ENCODE peak calls at places on chromosomes 13 and 19, in five cellular contexts. H is transverse colon; V is substantia nigra; T is effector memory CD4-positive, alpha-beta T cell; Z is cardiac muscle cell. J is an unnamed sample.

GRCh38 chr19:34662919-34663318 is 14.0 kb downstream of the SCGB2B2 start:
- DNase-seq in H (no peak), Z (peak; percentile 17), T (no peak), V (no peak), J (peak; percentile 64)

GRCh38 chr19:1093811-1094553 is 1.2 kb downstream of the POLR2E start:
- DNase-seq in T (no peak), H (no peak), Z (no peak), V (no peak), J (no peak)

GRCh38 chr19:43638214-43638990 is 1.2 kb downstream of the CADM4 start:
- DNase-seq in Z (no peak), V (no peak), T (no peak), H (no peak), J (no peak)

GRCh38 chr19:48770223-48770622 is 14.9 kb downstream of the FGF21 start:
- DNase-seq in Z (peak; percentile 88), T (no peak), V (no peak), H (no peak), J (no peak)

GRCh38 chr13:24851546-24851945 is 87.6 kb downstream of the RNF17 start:
- DNase-seq in Z (peak; percentile 2), H (no peak), V (no peak), T (no peak), J (no peak)

GRCh38 chr19:38543807-38544568 is 73.8 kb downstream of the MAP4K1 start:
- DNase-seq in H (peak; percentile 42), V (peak; percentile 76), Z (peak; percentile 84), T (no peak), J (no peak)

GRCh38 chr13:71780546-71780945 is 86.5 kb downstream of the DACH1 start:
- DNase-seq in T (no peak), Z (no peak), H (no peak), V (no peak), J (no peak)

GRCh38 chr13:24119593-24120508 is 40.7 kb upstream of the SPATA13 start:
- DNase-seq in Z (peak; percentile 82), V (no peak), H (no peak), T (no peak), J (no peak)

GRCh38 chr19:44816301-44816700 is 7.4 kb downstream of the BCAM start:
- DNase-seq in V (no peak), Z (no peak), T (no peak), H (no peak), J (no peak)

GRCh38 chr13:108409735-108410134 is 140.2 kb downstream of the TNFSF13B start:
- DNase-seq in T (no peak), V (no peak), H (no peak), Z (no peak), J (no peak)

GRCh38 chr13:47680752-47681151 is 320.3 kb downstream of the SUCLA2 start:
- DNase-seq in T (no peak), Z (peak; percentile 46), H (no peak), V (no peak), J (no peak)

GRCh38 chr13:82614086-82614485 is 1268.2 kb downstream of the SLITRK1 start:
- DNase-seq in H (no peak), V (no peak), Z (no peak), T (no peak), J (no peak)

GRCh38 chr19:47107201-47107952 is 6.2 kb downstream of the ZC3H4 start:
- DNase-seq in Z (no peak), T (no peak), V (no peak), H (no peak), J (peak; percentile 34)

GRCh38 chr13:27978301-27978968 is 9.3 kb upstream of the CDX2 start:
- DNase-seq in H (peak; percentile 82), Z (no peak), V (no peak), T (no peak), J (no peak)

GRCh38 chr13:27979001-27979643 is 9.4 kb downstream of the URAD start:
- DNase-seq in Z (no peak), V (no peak), T (no peak), H (peak; percentile 42), J (no peak)

GRCh38 chr13:27981006-27981708 is 7.3 kb downstream of the URAD start:
- DNase-seq in V (no peak), T (no peak), H (peak; percentile 29), Z (no peak), J (no peak)

GRCh38 chr13:27980280-27980998 is 8.1 kb downstream of the URAD start:
- DNase-seq in H (peak; percentile 63), Z (no peak), T (no peak), V (no peak), J (no peak)

DNA sequence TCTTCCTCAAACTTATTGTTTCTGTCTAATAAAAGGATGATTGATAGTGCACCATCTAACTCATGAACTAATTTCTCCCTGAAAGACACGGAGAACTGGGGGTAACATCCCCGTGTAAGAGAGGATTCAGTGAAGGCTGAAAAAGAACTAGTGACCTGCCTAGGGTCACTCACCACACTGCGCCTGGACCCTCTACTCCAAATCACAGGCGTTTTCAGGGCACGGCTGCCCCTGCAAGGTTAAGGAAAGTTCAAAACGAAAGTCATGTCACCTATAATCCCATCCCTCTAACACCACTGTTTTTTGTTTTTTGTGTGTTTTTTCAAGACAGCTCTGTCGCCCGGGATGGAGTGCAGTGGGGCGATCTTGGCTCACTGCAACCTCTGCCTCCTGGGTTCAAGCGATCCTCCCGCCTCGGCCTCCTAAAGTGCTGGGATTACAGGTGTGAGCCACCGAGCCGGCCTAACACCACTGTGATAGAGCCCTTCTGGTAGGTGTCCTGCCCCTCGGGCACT is 8.7 kb downstream of the URAD start:
- DNase-seq in V (no peak), H (no peak), Z (no peak), T (no peak), J (no peak)
- H3K27ac ChIP-seq in V (no peak overlapping the region), H (peak overlapping the region; percentile 84), Z (no peak overlapping the region), T (no peak overlapping the region), J (no peak overlapping the region)

GRCh38 chr19:53980553-53981407 is 10.7 kb upstream of the CACNG6 start:
- DNase-seq in T (no peak), H (no peak), Z (peak; percentile 94), V (no peak), J (no peak)
- H3K27ac ChIP-seq in T (no peak overlapping the region), H (no peak overlapping the region), Z (peak overlapping the region; percentile 57), V (no peak overlapping the region), J (no peak overlapping the region)

DNA sequence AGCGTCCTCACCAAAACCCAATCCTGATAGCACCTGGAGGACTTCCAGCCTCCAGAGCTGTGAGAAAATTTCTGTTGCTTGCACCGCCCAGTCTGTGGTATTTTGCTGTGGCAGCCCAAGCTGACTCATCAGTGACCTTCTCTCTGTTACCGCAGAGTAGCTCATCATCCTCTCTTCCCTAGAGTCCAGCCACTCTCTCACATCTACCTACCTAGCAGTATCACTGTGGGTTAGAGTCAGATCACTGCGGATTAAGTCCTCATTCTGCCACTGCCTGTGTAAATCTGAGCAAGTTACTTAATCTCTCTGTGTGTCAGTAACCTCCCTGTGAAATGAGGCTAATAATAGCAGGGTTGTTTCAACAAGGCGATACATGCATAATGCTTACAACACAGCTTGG is 40.3 kb upstream of the USPL1 start:
- DNase-seq in T (peak; percentile 42), H (peak; percentile 18), V (no peak), Z (peak; percentile 84), J (peak; percentile 46)
- H3K27ac ChIP-seq in T (no peak overlapping the region), H (no peak overlapping the region), V (no peak overlapping the region), Z (no peak overlapping the region), J (no peak overlapping the region)

DNA sequence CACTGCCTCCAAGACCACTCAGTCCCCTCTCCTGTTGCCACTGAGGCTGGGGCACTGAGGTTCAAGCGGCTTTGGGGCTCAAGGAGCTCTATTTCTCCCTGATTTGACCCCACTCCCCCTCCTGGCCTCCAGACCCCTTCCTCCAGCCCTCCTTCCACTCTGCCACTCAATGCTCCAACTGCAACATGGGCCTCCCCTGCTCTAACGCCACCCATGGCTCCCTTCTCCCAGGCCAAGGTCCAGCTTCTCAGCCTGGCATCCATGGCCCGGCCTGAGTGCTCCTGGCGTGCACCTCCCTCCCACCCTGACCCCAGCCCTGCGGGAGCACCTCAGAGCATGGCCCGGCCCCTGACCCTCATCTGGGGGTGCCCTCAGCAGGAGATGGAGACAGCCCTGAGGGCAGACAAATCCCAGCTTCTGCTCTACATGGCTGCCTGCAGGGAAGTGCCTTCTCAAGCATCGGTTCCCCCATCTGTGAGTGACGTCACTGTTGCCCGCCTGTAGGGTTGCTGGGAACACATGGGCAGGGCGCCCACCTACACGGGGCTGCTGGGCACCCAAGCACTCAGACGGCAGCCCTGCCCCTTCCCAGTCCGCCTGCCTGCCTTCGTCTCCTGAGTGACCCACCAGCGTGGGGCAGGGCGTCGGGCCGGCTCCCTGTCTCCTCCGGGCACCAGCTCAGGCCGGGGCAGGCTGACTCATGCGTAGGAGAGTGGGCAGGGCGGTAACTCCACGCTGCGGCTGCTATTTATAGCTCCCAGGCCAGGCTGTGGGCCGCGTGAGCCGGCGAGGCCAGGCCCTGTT is 1.6 kb upstream of the DIRAS1 start:
- DNase-seq in H (peak; percentile 35), T (no peak), Z (peak; percentile 86), V (peak; percentile 15), J (no peak)
- H3K27ac ChIP-seq in H (no peak overlapping the region), T (no peak overlapping the region), Z (no peak overlapping the region), V (peak overlapping the region; percentile 17), J (no peak overlapping the region)

GRCh38 chr13:30303269-30303668 is 4.1 kb downstream of the KATNAL1 start:
- DNase-seq in T (no peak), H (no peak), Z (no peak), V (no peak), J (no peak)
- H3K27ac ChIP-seq in T (no peak overlapping the region), H (no peak overlapping the region), Z (no peak overlapping the region), V (no peak overlapping the region), J (no peak overlapping the region)

DNA sequence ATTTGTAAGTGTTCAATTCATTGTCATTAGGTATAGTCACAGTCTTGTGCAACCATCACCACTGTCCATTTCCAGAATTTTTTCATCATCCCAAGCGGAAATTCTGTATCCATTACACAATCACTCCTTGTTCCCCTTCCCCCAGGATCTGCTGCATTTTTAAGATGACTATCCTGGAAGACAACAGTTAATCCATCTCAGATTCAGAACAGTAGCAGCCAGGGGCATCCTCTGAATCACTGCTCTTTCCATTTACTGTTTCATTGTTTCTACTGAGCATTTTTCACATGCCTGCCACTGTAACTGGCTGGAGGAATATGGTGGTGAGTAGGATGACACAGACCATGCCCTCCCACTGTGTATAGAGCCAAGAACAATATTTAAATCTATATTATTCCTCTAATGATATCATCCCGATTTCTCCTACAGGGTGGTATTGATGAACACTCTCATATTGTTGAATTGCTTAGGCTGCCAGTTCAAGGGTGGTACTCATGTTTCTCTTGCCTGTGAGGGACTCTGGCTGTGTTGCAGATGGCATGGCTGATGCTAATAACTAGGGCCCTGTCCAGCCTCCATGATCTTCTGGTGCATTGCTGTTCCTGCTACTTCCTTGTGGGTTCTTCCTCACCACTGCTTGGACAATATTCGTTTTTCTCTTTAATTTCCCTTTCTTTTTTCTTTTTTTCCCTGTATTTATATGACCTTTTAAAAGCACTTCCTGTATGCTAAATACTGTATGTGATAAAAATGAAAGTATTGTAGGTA is 59.0 kb downstream of the WDFY2 start:
- DNase-seq in T (no peak), Z (peak; percentile 85), H (no peak), V (no peak), J (no peak)
- H3K27ac ChIP-seq in T (peak overlapping the region; percentile 92), Z (no peak overlapping the region), H (no peak overlapping the region), V (no peak overlapping the region), J (no peak overlapping the region)

DNA sequence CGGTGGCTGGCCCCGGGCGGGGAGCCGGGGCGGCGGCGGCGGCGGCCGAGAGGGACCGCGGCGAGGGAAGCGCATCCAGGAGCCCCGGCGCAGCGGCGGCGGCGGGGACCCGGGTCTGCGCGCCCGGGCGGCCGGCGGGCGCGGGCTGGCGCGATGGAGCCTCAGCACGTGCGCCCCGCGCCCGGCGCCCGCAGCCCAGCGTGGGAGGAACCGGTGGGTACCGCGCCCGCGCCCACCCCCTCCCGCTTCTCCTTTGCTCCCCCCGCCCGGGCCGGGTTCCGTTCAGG is 7.8 kb upstream of the DGKH start:
- DNase-seq in Z (no peak), V (no peak), H (no peak), T (no peak), J (no peak)
- H3K27ac ChIP-seq in Z (peak overlapping the region; percentile 98), V (peak overlapping the region; percentile 42), H (peak overlapping the region; percentile 99), T (no peak overlapping the region), J (no peak overlapping the region)